ENCODE peak calls at places on chromosome 14, in eight cellular contexts. S is endothelial cell of umbilical vein, Y is astrocyte, J is upper lobe of right lung, H is fibroblast of mammary gland, L is AG10803, Q is fibroblast of villous mesenchyme, E is cardiac fibroblast. K is an unnamed sample.

GRCh38 chr14:65164068-65164824 is 61.9 kb upstream of the MAX start:
- DNase-seq in S (peak), Y (no peak), J (no peak), H (peak), L (peak), Q (peak), E (peak), K (no peak)

GRCh38 chr14:35121887-35122695 is at the start of the genes PPP2R3C and PRORP:
- DNase-seq in S (peak), Y (peak), J (peak), H (peak), L (peak), Q (peak), E (peak), K (peak)

GRCh38 chr14:74974364-74975058 is 19.1 kb upstream of the PGF start:
- DNase-seq in S (no peak), Y (no peak), J (no peak), H (no peak), L (no peak), Q (no peak), E (peak), K (no peak)

GRCh38 chr14:20578784-20579502 is 8.9 kb downstream of the RNASE11 start:
- DNase-seq in S (no peak), Y (no peak), J (no peak), H (no peak), L (no peak), Q (no peak), E (no peak), K (no peak)

GRCh38 chr14:35326364-35326763 is 34.2 kb downstream of the PSMA6 start:
- DNase-seq in S (no peak), Y (no peak), J (no peak), H (no peak), L (no peak), Q (no peak), E (no peak), K (no peak)

GRCh38 chr14:98182385-98183055 is 1089.5 kb downstream of the BCL11B start:
- DNase-seq in S (no peak), Y (peak), J (no peak), H (no peak), L (no peak), Q (no peak), E (peak), K (no peak)

GRCh38 chr14:37569729-37570128 is 25.3 kb downstream of the FOXA1 start:
- DNase-seq in S (no peak), Y (no peak), J (no peak), H (no peak), L (no peak), Q (no peak), E (no peak), K (no peak)

GRCh38 chr14:61503167-61503801 is 181.9 kb downstream of the PRKCH start:
- DNase-seq in S (peak), Y (peak), J (no peak), H (no peak), L (peak), Q (no peak), E (peak), K (no peak)

GRCh38 chr14:32361674-32362073 is 32.6 kb downstream of the AKAP6 start:
- DNase-seq in S (no peak), Y (no peak), J (no peak), H (no peak), L (no peak), Q (no peak), E (no peak), K (no peak)

GRCh38 chr14:71579331-71579730 is 352.9 kb upstream of the RGS6 start:
- DNase-seq in S (no peak), Y (no peak), J (no peak), H (no peak), L (no peak), Q (peak), E (no peak), K (no peak)

GRCh38 chr14:93033983-93034670 is 81.6 kb downstream of the ITPK1 start:
- DNase-seq in S (no peak), Y (no peak), J (no peak), H (no peak), L (no peak), Q (no peak), E (peak), K (no peak)
- TF ChIP-seq CTCF in S (peak), Y (peak), J (peak), H (peak), L (peak), Q (peak), E (peak), K (peak)

GRCh38 chr14:24215495-24216344 is at the start of gene MDP1:
- DNase-seq in S (peak), Y (peak), J (peak), H (peak), L (peak), Q (peak), E (peak), K (peak)

GRCh38 chr14:24219080-24219479 is 3.2 kb upstream of the MDP1 start:
- DNase-seq in S (no peak), Y (no peak), J (no peak), H (no peak), L (no peak), Q (no peak), E (no peak), K (no peak)

GRCh38 chr14:24213866-24214652 is 771 bp upstream of the CHMP4A start:
- DNase-seq in S (no peak), Y (no peak), J (no peak), H (no peak), L (no peak), Q (no peak), E (no peak), K (no peak)

GRCh38 chr14:24212924-24213865 is at the start of gene CHMP4A:
- DNase-seq in S (peak), Y (peak), J (peak), H (peak), L (peak), Q (peak), E (peak), K (peak)

DNA sequence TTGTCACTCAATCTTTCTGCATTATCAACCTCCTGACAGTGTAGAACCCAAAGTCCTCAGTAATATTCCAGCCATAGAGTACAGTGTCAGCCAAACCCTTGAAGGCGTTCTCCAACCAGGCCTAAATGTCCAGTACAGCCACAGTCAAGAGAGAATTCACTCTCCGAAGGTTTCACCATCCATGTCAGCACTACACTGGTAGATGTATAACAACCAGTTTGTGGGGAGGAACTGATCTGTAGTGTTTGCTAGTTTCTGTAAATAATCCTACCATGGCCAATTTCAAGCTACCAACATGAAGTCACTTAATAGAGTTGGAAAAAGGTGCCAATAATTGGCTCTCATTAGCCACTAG is 456 bp upstream of the MDP1 start:
- DNase-seq in S (no peak), Y (no peak), J (no peak), H (no peak), L (no peak), Q (no peak), E (no peak), K (no peak)
- H3K4me3 ChIP-seq in S (no peak), Y (peak), J (peak), H (no peak), L (peak), Q (peak), E (peak), K (peak)

GRCh38 chr14:63991833-63992232 is 139.0 kb downstream of the SYNE2 start:
- DNase-seq in S (no peak), Y (no peak), J (no peak), H (no peak), L (no peak), Q (no peak), E (no peak), K (no peak)

GRCh38 chr14:63995285-63995684 is 142.5 kb downstream of the SYNE2 start:
- DNase-seq in S (no peak), Y (no peak), J (no peak), H (no peak), L (no peak), Q (no peak), E (no peak), K (no peak)

GRCh38 chr14:63996016-63996415 is 143.2 kb downstream of the SYNE2 start:
- DNase-seq in S (no peak), Y (no peak), J (no peak), H (no peak), L (no peak), Q (no peak), E (no peak), K (no peak)

GRCh38 chr14:63992858-63993257 is 140.1 kb downstream of the SYNE2 start:
- DNase-seq in S (no peak), Y (no peak), J (no peak), H (no peak), L (no peak), Q (no peak), E (no peak), K (peak)

GRCh38 chr14:63993992-63994391 is 141.2 kb downstream of the SYNE2 start:
- DNase-seq in S (peak), Y (no peak), J (no peak), H (peak), L (no peak), Q (peak), E (peak), K (no peak)
- TF ChIP-seq CTCF in S (no peak), Y (no peak), J (peak), H (peak), L (peak), Q (peak), E (peak), K (peak)

GRCh38 chr14:53310412-53310811 is 157.3 kb upstream of the DDHD1 start:
- DNase-seq in S (no peak), Y (no peak), J (no peak), H (no peak), L (no peak), Q (no peak), E (no peak), K (no peak)

GRCh38 chr14:53306926-53307325 is 153.8 kb upstream of the DDHD1 start:
- DNase-seq in S (no peak), Y (peak), J (no peak), H (peak), L (peak), Q (peak), E (peak), K (no peak)

GRCh38 chr14:53304726-53305381 is 151.7 kb upstream of the DDHD1 start:
- DNase-seq in S (no peak), Y (peak), J (no peak), H (peak), L (peak), Q (peak), E (no peak), K (peak)

DNA sequence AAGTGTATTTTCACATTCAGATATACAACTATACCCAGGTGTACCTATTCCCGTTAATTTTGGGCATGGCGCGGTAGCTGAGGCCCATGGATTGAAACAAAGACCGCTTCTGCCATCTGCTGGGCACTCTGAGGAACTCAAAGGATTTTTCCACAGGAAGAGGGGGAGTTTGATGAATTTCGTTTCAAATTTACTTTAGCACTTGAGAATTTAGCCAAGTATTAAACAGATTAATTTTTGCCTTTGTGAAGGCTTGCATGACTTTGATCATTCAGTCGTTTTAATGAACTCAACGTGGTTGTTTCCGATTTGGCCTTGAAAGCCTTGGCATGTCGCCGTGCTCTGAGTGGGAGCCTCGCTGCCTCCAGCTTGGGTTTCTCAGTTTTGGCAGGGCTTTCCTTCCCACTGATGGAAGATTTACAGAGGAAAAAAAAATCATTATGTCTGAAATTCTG is 153.2 kb upstream of the DDHD1 start:
- DNase-seq in S (peak), Y (peak), J (peak), H (peak), L (peak), Q (peak), E (peak), K (peak)
- H3K4me3 ChIP-seq in S (peak), Y (peak), J (peak), H (peak), L (peak), Q (peak), E (peak), K (peak)

DNA sequence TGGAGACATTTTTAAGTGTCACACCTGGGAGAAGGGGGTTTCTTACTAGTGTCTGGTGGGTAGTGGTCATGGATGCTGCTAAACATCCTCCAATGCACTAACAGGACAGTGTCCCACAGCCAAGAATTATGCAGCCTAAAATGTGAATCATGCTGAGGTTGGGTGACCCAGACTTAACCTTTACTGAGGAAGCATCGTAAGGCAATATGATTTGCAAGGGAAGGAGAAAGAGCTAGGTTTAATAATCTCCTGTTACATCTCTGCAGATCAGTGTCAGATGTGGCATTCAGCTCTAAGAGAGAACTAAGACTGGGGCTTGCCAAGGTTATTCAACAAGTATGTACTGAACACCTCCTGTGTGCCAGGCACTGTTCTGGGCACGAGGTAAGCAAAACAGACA is 13.7 kb upstream of the GOLGA5 start:
- DNase-seq in S (no peak), Y (peak), J (no peak), H (peak), L (peak), Q (peak), E (peak), K (no peak)
- TF ChIP-seq CTCF in S (no peak), Y (no peak), J (no peak), H (no peak), L (no peak), Q (no peak), E (no peak), K (no peak)

GRCh38 chr14:102525213-102526143 is 15.9 kb upstream of the ANKRD9 start:
- DNase-seq in S (no peak), Y (peak), J (peak), H (peak), L (peak), Q (peak), E (peak), K (no peak)
- H3K4me3 ChIP-seq in S (peak), Y (peak), J (peak), H (peak), L (peak), Q (peak), E (peak), K (peak)

GRCh38 chr14:103545219-103545914 is 16.4 kb downstream of the TRMT61A start:
- DNase-seq in S (no peak), Y (no peak), J (no peak), H (no peak), L (no peak), Q (no peak), E (no peak), K (no peak)
- TF ChIP-seq CTCF in S (no peak), Y (no peak), J (no peak), H (no peak), L (no peak), Q (no peak), E (no peak), K (no peak)